ENCODE peak calls at places on chromosomes 5 and 9, in seven cellular contexts. One of them, this sample, is unnamed.

GRCh38 chr5:99721487-99721886 is 792.7 kb upstream of the CHD1 start:
- DNase-seq in psoas muscle: no peak
- DNase-seq in CD8-positive, alpha-beta memory T cell: no peak
- DNase-seq in choroid plexus epithelial cell: no peak
- DNase-seq in SJSA1: no peak
- DNase-seq in stimulated activated naive CD8-positive, alpha-beta T cell treated with anti-CD3 and anti-CD28 coated beads, Interleukin-15, Interleukin-2, amounts not matched to agents 100 U/mL and 50 U/mL, for 24 hours: no peak
- DNase-seq in hypothalamus: no peak
- DNase-seq in this sample: no peak

GRCh38 chr5:98631311-98632054 is 142.0 kb upstream of the RGMB start:
- DNase-seq in psoas muscle: no peak
- DNase-seq in CD8-positive, alpha-beta memory T cell: no peak
- DNase-seq in choroid plexus epithelial cell: peak; percentile 69
- DNase-seq in SJSA1: peak; percentile 12
- DNase-seq in stimulated activated naive CD8-positive, alpha-beta T cell treated with anti-CD3 and anti-CD28 coated beads, Interleukin-15, Interleukin-2, amounts not matched to agents 100 U/mL and 50 U/mL, for 24 hours: no peak
- DNase-seq in hypothalamus: no peak
- DNase-seq in this sample: peak; percentile 39

GRCh38 chr9:87223397-87224246 is 274.0 kb upstream of the DAPK1 start:
- DNase-seq in psoas muscle: peak; percentile 10
- DNase-seq in CD8-positive, alpha-beta memory T cell: no peak
- DNase-seq in choroid plexus epithelial cell: peak; percentile 62
- DNase-seq in SJSA1: peak; percentile 76
- DNase-seq in stimulated activated naive CD8-positive, alpha-beta T cell treated with anti-CD3 and anti-CD28 coated beads, Interleukin-15, Interleukin-2, amounts not matched to agents 100 U/mL and 50 U/mL, for 24 hours: no peak
- DNase-seq in hypothalamus: no peak
- DNase-seq in this sample: peak; percentile 28

GRCh38 chr5:62791059-62791458 is 212.4 kb downstream of the LRRC70 start:
- DNase-seq in psoas muscle: no peak
- DNase-seq in CD8-positive, alpha-beta memory T cell: no peak
- DNase-seq in choroid plexus epithelial cell: peak; percentile 68
- DNase-seq in SJSA1: no peak
- DNase-seq in stimulated activated naive CD8-positive, alpha-beta T cell treated with anti-CD3 and anti-CD28 coated beads, Interleukin-15, Interleukin-2, amounts not matched to agents 100 U/mL and 50 U/mL, for 24 hours: no peak
- DNase-seq in hypothalamus: no peak
- DNase-seq in this sample: peak; percentile 52

GRCh38 chr5:59107692-59108091 is 524.8 kb downstream of the RAB3C start:
- DNase-seq in psoas muscle: no peak
- DNase-seq in CD8-positive, alpha-beta memory T cell: no peak
- DNase-seq in choroid plexus epithelial cell: peak; percentile 93
- DNase-seq in SJSA1: no peak
- DNase-seq in stimulated activated naive CD8-positive, alpha-beta T cell treated with anti-CD3 and anti-CD28 coated beads, Interleukin-15, Interleukin-2, amounts not matched to agents 100 U/mL and 50 U/mL, for 24 hours: no peak
- DNase-seq in hypothalamus: no peak
- DNase-seq in this sample: peak; percentile 69

GRCh38 chr9:29129763-29130162 is 1556.5 kb upstream of the C9orf72 start:
- DNase-seq in psoas muscle: no peak
- DNase-seq in CD8-positive, alpha-beta memory T cell: no peak
- DNase-seq in choroid plexus epithelial cell: no peak
- DNase-seq in SJSA1: no peak
- DNase-seq in stimulated activated naive CD8-positive, alpha-beta T cell treated with anti-CD3 and anti-CD28 coated beads, Interleukin-15, Interleukin-2, amounts not matched to agents 100 U/mL and 50 U/mL, for 24 hours: no peak
- DNase-seq in hypothalamus: no peak
- DNase-seq in this sample: no peak

GRCh38 chr5:84961193-84961592 is 576.5 kb upstream of the EDIL3 start:
- DNase-seq in psoas muscle: no peak
- DNase-seq in CD8-positive, alpha-beta memory T cell: no peak
- DNase-seq in choroid plexus epithelial cell: no peak
- DNase-seq in SJSA1: no peak
- DNase-seq in stimulated activated naive CD8-positive, alpha-beta T cell treated with anti-CD3 and anti-CD28 coated beads, Interleukin-15, Interleukin-2, amounts not matched to agents 100 U/mL and 50 U/mL, for 24 hours: no peak
- DNase-seq in hypothalamus: no peak
- DNase-seq in this sample: no peak

GRCh38 chr5:125719681-125720676 is 703.2 kb upstream of the GRAMD2B start:
- DNase-seq in psoas muscle: no peak
- DNase-seq in CD8-positive, alpha-beta memory T cell: no peak
- DNase-seq in choroid plexus epithelial cell: peak; percentile 73
- DNase-seq in SJSA1: no peak
- DNase-seq in stimulated activated naive CD8-positive, alpha-beta T cell treated with anti-CD3 and anti-CD28 coated beads, Interleukin-15, Interleukin-2, amounts not matched to agents 100 U/mL and 50 U/mL, for 24 hours: no peak
- DNase-seq in hypothalamus: no peak
- DNase-seq in this sample: no peak

GRCh38 chr5:44051591-44051990 is 337.6 kb downstream of the FGF10 start:
- DNase-seq in psoas muscle: no peak
- DNase-seq in CD8-positive, alpha-beta memory T cell: no peak
- DNase-seq in choroid plexus epithelial cell: no peak
- DNase-seq in SJSA1: no peak
- DNase-seq in stimulated activated naive CD8-positive, alpha-beta T cell treated with anti-CD3 and anti-CD28 coated beads, Interleukin-15, Interleukin-2, amounts not matched to agents 100 U/mL and 50 U/mL, for 24 hours: no peak
- DNase-seq in hypothalamus: no peak
- DNase-seq in this sample: no peak

GRCh38 chr5:66840527-66841013 is 244.4 kb downstream of the MAST4 start:
- DNase-seq in psoas muscle: no peak
- DNase-seq in CD8-positive, alpha-beta memory T cell: no peak
- DNase-seq in choroid plexus epithelial cell: no peak
- DNase-seq in SJSA1: no peak
- DNase-seq in stimulated activated naive CD8-positive, alpha-beta T cell treated with anti-CD3 and anti-CD28 coated beads, Interleukin-15, Interleukin-2, amounts not matched to agents 100 U/mL and 50 U/mL, for 24 hours: peak; percentile 16
- DNase-seq in hypothalamus: no peak
- DNase-seq in this sample: no peak

GRCh38 chr9:127874301-127875216 is 2.9 kb downstream of the AK1 start:
- DNase-seq in psoas muscle: no peak
- DNase-seq in CD8-positive, alpha-beta memory T cell: no peak
- DNase-seq in choroid plexus epithelial cell: no peak
- DNase-seq in SJSA1: no peak
- DNase-seq in stimulated activated naive CD8-positive, alpha-beta T cell treated with anti-CD3 and anti-CD28 coated beads, Interleukin-15, Interleukin-2, amounts not matched to agents 100 U/mL and 50 U/mL, for 24 hours: no peak
- DNase-seq in hypothalamus: no peak
- DNase-seq in this sample: no peak

GRCh38 chr9:22136446-22137140 is 127.5 kb upstream of the CDKN2B start:
- DNase-seq in psoas muscle: no peak
- DNase-seq in CD8-positive, alpha-beta memory T cell: no peak
- DNase-seq in choroid plexus epithelial cell: peak; percentile 87
- DNase-seq in SJSA1: peak; percentile 54
- DNase-seq in stimulated activated naive CD8-positive, alpha-beta T cell treated with anti-CD3 and anti-CD28 coated beads, Interleukin-15, Interleukin-2, amounts not matched to agents 100 U/mL and 50 U/mL, for 24 hours: no peak
- DNase-seq in hypothalamus: no peak
- DNase-seq in this sample: peak; percentile 81

GRCh38 chr5:153513171-153513570 is 22.7 kb downstream of the GRIA1 start:
- DNase-seq in psoas muscle: no peak
- DNase-seq in CD8-positive, alpha-beta memory T cell: no peak
- DNase-seq in choroid plexus epithelial cell: peak; percentile 56
- DNase-seq in SJSA1: no peak
- DNase-seq in stimulated activated naive CD8-positive, alpha-beta T cell treated with anti-CD3 and anti-CD28 coated beads, Interleukin-15, Interleukin-2, amounts not matched to agents 100 U/mL and 50 U/mL, for 24 hours: no peak
- DNase-seq in hypothalamus: no peak
- DNase-seq in this sample: peak; percentile 51

GRCh38 chr5:103435136-103435914 is 127.3 kb downstream of the NUDT12 start:
- DNase-seq in psoas muscle: no peak
- DNase-seq in CD8-positive, alpha-beta memory T cell: no peak
- DNase-seq in choroid plexus epithelial cell: peak; percentile 56
- DNase-seq in SJSA1: no peak
- DNase-seq in stimulated activated naive CD8-positive, alpha-beta T cell treated with anti-CD3 and anti-CD28 coated beads, Interleukin-15, Interleukin-2, amounts not matched to agents 100 U/mL and 50 U/mL, for 24 hours: no peak
- DNase-seq in hypothalamus: no peak
- DNase-seq in this sample: no peak

This sample was measured in fibroblast of pulmonary artery.